ENCODE peak calls at places on chromosome 2, in nine cellular contexts. One of them, this sample, is unnamed.

GRCh38 chr2:150806336-150806735 is 318.9 kb upstream of the RND3 start:
- DNase-seq in upper lobe of right lung: no peak
- DNase-seq in CD8-positive, alpha-beta memory T cell: no peak
- DNase-seq in uterus: no peak
- DNase-seq in right atrium auricular region: no peak
- DNase-seq in H9: no peak
- DNase-seq in OCI-LY7: no peak
- DNase-seq in CD8-positive, alpha-beta T cell: no peak
- DNase-seq in sigmoid colon: no peak
- DNase-seq in this sample: no peak

GRCh38 chr2:105385703-105386540 is 12.9 kb downstream of the FHL2 start:
- DNase-seq in sigmoid colon: no peak
- DNase-seq in CD8-positive, alpha-beta memory T cell: no peak
- DNase-seq in OCI-LY7: no peak
- DNase-seq in CD8-positive, alpha-beta T cell: no peak
- DNase-seq in uterus: no peak
- DNase-seq in right atrium auricular region: no peak
- DNase-seq in H9: no peak
- DNase-seq in upper lobe of right lung: no peak
- DNase-seq in this sample: no peak

GRCh38 chr2:29481313-29481712 is 366.1 kb downstream of the CLIP4 start:
- DNase-seq in H9: no peak
- DNase-seq in upper lobe of right lung: no peak
- DNase-seq in OCI-LY7: no peak
- DNase-seq in CD8-positive, alpha-beta memory T cell: no peak
- DNase-seq in uterus: no peak
- DNase-seq in CD8-positive, alpha-beta T cell: no peak
- DNase-seq in right atrium auricular region: no peak
- DNase-seq in sigmoid colon: no peak
- DNase-seq in this sample: no peak

GRCh38 chr2:144583741-144584453 is 64.0 kb upstream of the ZEB2 start:
- DNase-seq in uterus: no peak
- DNase-seq in sigmoid colon: no peak
- DNase-seq in upper lobe of right lung: no peak
- DNase-seq in CD8-positive, alpha-beta T cell: no peak
- DNase-seq in right atrium auricular region: no peak
- DNase-seq in CD8-positive, alpha-beta memory T cell: no peak
- DNase-seq in H9: no peak
- DNase-seq in OCI-LY7: no peak
- DNase-seq in this sample: no peak

GRCh38 chr2:5706717-5707455 is 14.7 kb downstream of the SOX11 start:
- DNase-seq in OCI-LY7: no peak
- DNase-seq in H9: no peak
- DNase-seq in sigmoid colon: no peak
- DNase-seq in CD8-positive, alpha-beta T cell: no peak
- DNase-seq in upper lobe of right lung: no peak
- DNase-seq in uterus: no peak
- DNase-seq in CD8-positive, alpha-beta memory T cell: no peak
- DNase-seq in right atrium auricular region: no peak
- DNase-seq in this sample: no peak

GRCh38 chr2:9152975-9153402 is 53.6 kb upstream of the ASAP2 start:
- DNase-seq in uterus: no peak
- DNase-seq in CD8-positive, alpha-beta memory T cell: no peak
- DNase-seq in sigmoid colon: peak
- DNase-seq in CD8-positive, alpha-beta T cell: no peak
- DNase-seq in right atrium auricular region: no peak
- DNase-seq in OCI-LY7: no peak
- DNase-seq in H9: no peak
- DNase-seq in upper lobe of right lung: no peak
- DNase-seq in this sample: peak

GRCh38 chr2:52862801-52863200 is 904.8 kb upstream of the CHAC2 start:
- DNase-seq in uterus: no peak
- DNase-seq in upper lobe of right lung: no peak
- DNase-seq in OCI-LY7: no peak
- DNase-seq in H9: no peak
- DNase-seq in right atrium auricular region: no peak
- DNase-seq in CD8-positive, alpha-beta T cell: no peak
- DNase-seq in CD8-positive, alpha-beta memory T cell: no peak
- DNase-seq in sigmoid colon: no peak
- DNase-seq in this sample: no peak

GRCh38 chr2:237870754-237871651 is 11.6 kb downstream of the RAMP1 start:
- DNase-seq in CD8-positive, alpha-beta memory T cell: no peak
- DNase-seq in uterus: peak
- DNase-seq in right atrium auricular region: peak
- DNase-seq in upper lobe of right lung: peak
- DNase-seq in OCI-LY7: no peak
- DNase-seq in CD8-positive, alpha-beta T cell: no peak
- DNase-seq in H9: no peak
- DNase-seq in sigmoid colon: peak
- DNase-seq in this sample: no peak

GRCh38 chr2:102117488-102117887 is 25.1 kb upstream of the IL1R1 start:
- DNase-seq in sigmoid colon: no peak
- DNase-seq in OCI-LY7: no peak
- DNase-seq in H9: no peak
- DNase-seq in right atrium auricular region: no peak
- DNase-seq in CD8-positive, alpha-beta T cell: no peak
- DNase-seq in upper lobe of right lung: no peak
- DNase-seq in CD8-positive, alpha-beta memory T cell: no peak
- DNase-seq in uterus: no peak
- DNase-seq in this sample: no peak

GRCh38 chr2:98188351-98189046 is 101.5 kb downstream of the VWA3B start:
- DNase-seq in upper lobe of right lung: no peak
- DNase-seq in sigmoid colon: no peak
- DNase-seq in right atrium auricular region: no peak
- DNase-seq in OCI-LY7: peak
- DNase-seq in CD8-positive, alpha-beta memory T cell: no peak
- DNase-seq in H9: no peak
- DNase-seq in CD8-positive, alpha-beta T cell: no peak
- DNase-seq in uterus: no peak
- DNase-seq in this sample: no peak

GRCh38 chr2:104868081-104868806 is 14.3 kb downstream of the POU3F3 start:
- DNase-seq in uterus: no peak
- DNase-seq in CD8-positive, alpha-beta memory T cell: no peak
- DNase-seq in upper lobe of right lung: no peak
- DNase-seq in sigmoid colon: no peak
- DNase-seq in right atrium auricular region: no peak
- DNase-seq in H9: peak
- DNase-seq in OCI-LY7: no peak
- DNase-seq in CD8-positive, alpha-beta T cell: no peak
- DNase-seq in this sample: no peak

GRCh38 chr2:232230557-232230956 is 148.0 kb upstream of the ALPP start:
- DNase-seq in upper lobe of right lung: no peak
- DNase-seq in H9: peak
- DNase-seq in OCI-LY7: peak
- DNase-seq in uterus: no peak
- DNase-seq in CD8-positive, alpha-beta T cell: no peak
- DNase-seq in sigmoid colon: no peak
- DNase-seq in CD8-positive, alpha-beta memory T cell: no peak
- DNase-seq in right atrium auricular region: no peak
- DNase-seq in this sample: peak

GRCh38 chr2:6352906-6353515 is 512.7 kb downstream of the CMPK2 start:
- DNase-seq in upper lobe of right lung: peak
- DNase-seq in H9: peak
- DNase-seq in sigmoid colon: no peak
- DNase-seq in OCI-LY7: peak
- DNase-seq in right atrium auricular region: no peak
- DNase-seq in uterus: no peak
- DNase-seq in CD8-positive, alpha-beta T cell: no peak
- DNase-seq in CD8-positive, alpha-beta memory T cell: no peak
- DNase-seq in this sample: peak

GRCh38 chr2:215452725-215453124 is 16.9 kb upstream of the FN1 start:
- DNase-seq in H9: peak
- DNase-seq in OCI-LY7: no peak
- DNase-seq in uterus: no peak
- DNase-seq in sigmoid colon: no peak
- DNase-seq in CD8-positive, alpha-beta memory T cell: no peak
- DNase-seq in right atrium auricular region: no peak
- DNase-seq in upper lobe of right lung: no peak
- DNase-seq in CD8-positive, alpha-beta T cell: no peak
- DNase-seq in this sample: no peak

GRCh38 chr2:170842785-170843184 is 26.1 kb downstream of the GAD1 start:
- DNase-seq in OCI-LY7: no peak
- DNase-seq in CD8-positive, alpha-beta memory T cell: no peak
- DNase-seq in H9: no peak
- DNase-seq in right atrium auricular region: no peak
- DNase-seq in upper lobe of right lung: no peak
- DNase-seq in CD8-positive, alpha-beta T cell: no peak
- DNase-seq in uterus: no peak
- DNase-seq in sigmoid colon: no peak
- DNase-seq in this sample: no peak

GRCh38 chr2:39723497-39723896 is 55.6 kb downstream of the THUMPD2 start:
- DNase-seq in CD8-positive, alpha-beta memory T cell: no peak
- DNase-seq in right atrium auricular region: no peak
- DNase-seq in upper lobe of right lung: no peak
- DNase-seq in OCI-LY7: no peak
- DNase-seq in sigmoid colon: no peak
- DNase-seq in H9: no peak
- DNase-seq in uterus: no peak
- DNase-seq in CD8-positive, alpha-beta T cell: no peak
- DNase-seq in this sample: no peak

GRCh38 chr2:27638023-27638637 is 9.3 kb downstream of the GPN1 start:
- DNase-seq in OCI-LY7: no peak
- DNase-seq in H9: no peak
- DNase-seq in CD8-positive, alpha-beta memory T cell: no peak
- DNase-seq in right atrium auricular region: no peak
- DNase-seq in uterus: no peak
- DNase-seq in upper lobe of right lung: no peak
- DNase-seq in CD8-positive, alpha-beta T cell: no peak
- DNase-seq in sigmoid colon: no peak
- DNase-seq in this sample: no peak

GRCh38 chr2:3654031-3654430 is 4.0 kb upstream of the ALLC start:
- DNase-seq in right atrium auricular region: no peak
- DNase-seq in H9: no peak
- DNase-seq in sigmoid colon: no peak
- DNase-seq in OCI-LY7: no peak
- DNase-seq in CD8-positive, alpha-beta memory T cell: no peak
- DNase-seq in CD8-positive, alpha-beta T cell: no peak
- DNase-seq in upper lobe of right lung: no peak
- DNase-seq in uterus: no peak
- DNase-seq in this sample: no peak

GRCh38 chr2:104236491-104236890 is 617.4 kb upstream of the POU3F3 start:
- DNase-seq in right atrium auricular region: no peak
- DNase-seq in sigmoid colon: no peak
- DNase-seq in H9: no peak
- DNase-seq in OCI-LY7: no peak
- DNase-seq in uterus: no peak
- DNase-seq in CD8-positive, alpha-beta memory T cell: no peak
- DNase-seq in upper lobe of right lung: no peak
- DNase-seq in CD8-positive, alpha-beta T cell: no peak
- DNase-seq in this sample: no peak

GRCh38 chr2:47735046-47735445 is 47.9 kb upstream of the MSH6 start:
- DNase-seq in upper lobe of right lung: no peak
- DNase-seq in OCI-LY7: no peak
- DNase-seq in uterus: no peak
- DNase-seq in sigmoid colon: no peak
- DNase-seq in CD8-positive, alpha-beta memory T cell: no peak
- DNase-seq in H9: no peak
- DNase-seq in CD8-positive, alpha-beta T cell: no peak
- DNase-seq in right atrium auricular region: no peak
- DNase-seq in this sample: no peak

GRCh38 chr2:893311-893710 is 57.3 kb upstream of the SNTG2 start:
- DNase-seq in H9: peak
- DNase-seq in upper lobe of right lung: no peak
- DNase-seq in CD8-positive, alpha-beta T cell: no peak
- DNase-seq in sigmoid colon: no peak
- DNase-seq in right atrium auricular region: no peak
- DNase-seq in CD8-positive, alpha-beta memory T cell: no peak
- DNase-seq in uterus: no peak
- DNase-seq in OCI-LY7: no peak
- DNase-seq in this sample: no peak

GRCh38 chr2:237695201-237695780 is 67.9 kb downstream of the LRRFIP1 start:
- DNase-seq in H9: peak
- DNase-seq in right atrium auricular region: no peak
- DNase-seq in CD8-positive, alpha-beta memory T cell: peak
- DNase-seq in OCI-LY7: peak
- DNase-seq in sigmoid colon: peak
- DNase-seq in CD8-positive, alpha-beta T cell: no peak
- DNase-seq in upper lobe of right lung: no peak
- DNase-seq in uterus: no peak
- DNase-seq in this sample: no peak

GRCh38 chr2:12416600-12416999 is 300.1 kb upstream of the TRIB2 start:
- DNase-seq in sigmoid colon: peak
- DNase-seq in uterus: peak
- DNase-seq in upper lobe of right lung: peak
- DNase-seq in CD8-positive, alpha-beta T cell: peak
- DNase-seq in right atrium auricular region: peak
- DNase-seq in CD8-positive, alpha-beta memory T cell: peak
- DNase-seq in OCI-LY7: peak
- DNase-seq in H9: no peak
- DNase-seq in this sample: peak

GRCh38 chr2:217918220-217919024 is 84.4 kb downstream of the TNS1 start:
- DNase-seq in upper lobe of right lung: no peak
- DNase-seq in right atrium auricular region: no peak
- DNase-seq in uterus: peak
- DNase-seq in sigmoid colon: peak
- DNase-seq in CD8-positive, alpha-beta T cell: no peak
- DNase-seq in OCI-LY7: no peak
- DNase-seq in H9: peak
- DNase-seq in CD8-positive, alpha-beta memory T cell: no peak
- DNase-seq in this sample: no peak
- H3K27ac ChIP-seq in upper lobe of right lung: peak
- H3K27ac ChIP-seq in right atrium auricular region: peak
- H3K27ac ChIP-seq in uterus: peak
- H3K27ac ChIP-seq in sigmoid colon: peak
- H3K27ac ChIP-seq in CD8-positive, alpha-beta T cell: no peak
- H3K27ac ChIP-seq in OCI-LY7: no peak
- H3K27ac ChIP-seq in H9: no peak
- H3K27ac ChIP-seq in CD8-positive, alpha-beta memory T cell: no peak
- H3K27ac ChIP-seq in this sample: no peak

GRCh38 chr2:200809506-200810251 is 2.0 kb upstream of the BZW1 start:
- DNase-seq in CD8-positive, alpha-beta memory T cell: no peak
- DNase-seq in OCI-LY7: no peak
- DNase-seq in sigmoid colon: no peak
- DNase-seq in right atrium auricular region: no peak
- DNase-seq in upper lobe of right lung: no peak
- DNase-seq in H9: no peak
- DNase-seq in uterus: no peak
- DNase-seq in CD8-positive, alpha-beta T cell: no peak
- DNase-seq in this sample: no peak
- H3K27ac ChIP-seq in CD8-positive, alpha-beta memory T cell: no peak
- H3K27ac ChIP-seq in OCI-LY7: no peak
- H3K27ac ChIP-seq in sigmoid colon: peak
- H3K27ac ChIP-seq in right atrium auricular region: peak
- H3K27ac ChIP-seq in upper lobe of right lung: peak
- H3K27ac ChIP-seq in H9: no peak
- H3K27ac ChIP-seq in uterus: peak
- H3K27ac ChIP-seq in CD8-positive, alpha-beta T cell: no peak
- H3K27ac ChIP-seq in this sample: no peak

GRCh38 chr2:61183815-61184214 is 21.8 kb downstream of the C2orf74 start:
- DNase-seq in sigmoid colon: no peak
- DNase-seq in upper lobe of right lung: no peak
- DNase-seq in CD8-positive, alpha-beta memory T cell: no peak
- DNase-seq in H9: no peak
- DNase-seq in uterus: no peak
- DNase-seq in OCI-LY7: no peak
- DNase-seq in right atrium auricular region: no peak
- DNase-seq in CD8-positive, alpha-beta T cell: no peak
- DNase-seq in this sample: no peak
- H3K27ac ChIP-seq in sigmoid colon: no peak
- H3K27ac ChIP-seq in upper lobe of right lung: no peak
- H3K27ac ChIP-seq in CD8-positive, alpha-beta memory T cell: no peak
- H3K27ac ChIP-seq in H9: no peak
- H3K27ac ChIP-seq in uterus: no peak
- H3K27ac ChIP-seq in OCI-LY7: no peak
- H3K27ac ChIP-seq in right atrium auricular region: no peak
- H3K27ac ChIP-seq in CD8-positive, alpha-beta T cell: no peak
- H3K27ac ChIP-seq in this sample: no peak

GRCh38 chr2:152426801-152427200 is 91.8 kb downstream of the FMNL2 start:
- DNase-seq in H9: no peak
- DNase-seq in sigmoid colon: no peak
- DNase-seq in CD8-positive, alpha-beta memory T cell: no peak
- DNase-seq in CD8-positive, alpha-beta T cell: no peak
- DNase-seq in uterus: no peak
- DNase-seq in right atrium auricular region: no peak
- DNase-seq in OCI-LY7: no peak
- DNase-seq in upper lobe of right lung: no peak
- DNase-seq in this sample: no peak
- H3K27ac ChIP-seq in H9: no peak
- H3K27ac ChIP-seq in sigmoid colon: no peak
- H3K27ac ChIP-seq in CD8-positive, alpha-beta memory T cell: no peak
- H3K27ac ChIP-seq in CD8-positive, alpha-beta T cell: no peak
- H3K27ac ChIP-seq in uterus: no peak
- H3K27ac ChIP-seq in right atrium auricular region: no peak
- H3K27ac ChIP-seq in OCI-LY7: no peak
- H3K27ac ChIP-seq in upper lobe of right lung: no peak
- H3K27ac ChIP-seq in this sample: no peak

This sample was measured in SJCRH30.